ENCODE peak calls at places on chromosomes 6 and 20, in nine cellular contexts. T is kidney epithelial cell, D is type B pancreatic cell, O is adrenal gland, R is sigmoid colon, S is bronchial epithelial cell, P is GM12878, Y is MCF 10A, C is right atrium auricular region. W is an unnamed sample.
A peak's percentile ranks its signal among the peaks of the same experiment; 100 is the strongest.

GRCh38 chr6:111841822-111842221 is 31.4 kb downstream of the FYN start:
- DNase-seq in T (peak; percentile 28), D (no peak), O (no peak), P (peak; percentile 60), S (peak; percentile 38), Y (no peak), C (no peak), R (no peak), W (peak; percentile 45)

GRCh38 chr6:109465772-109466171 is 10.2 kb upstream of the MICAL1 start:
- DNase-seq in T (no peak), R (no peak), Y (no peak), C (no peak), P (no peak), D (no peak), S (no peak), O (no peak), W (no peak)

GRCh38 chr6:163554663-163555062 is 140.1 kb downstream of the QKI start:
- DNase-seq in T (no peak), O (peak; percentile 64), C (peak; percentile 71), Y (peak; percentile 66), D (no peak), S (peak; percentile 39), R (no peak), P (no peak), W (peak; percentile 67)

GRCh38 chr6:41901882-41902519 is 6.8 kb upstream of the USP49 start:
- DNase-seq in O (peak; percentile 36), T (no peak), D (no peak), S (no peak), P (no peak), C (no peak), Y (peak; percentile 45), R (no peak), W (peak; percentile 52)

GRCh38 chr6:107318100-107318736 is 141.1 kb downstream of the PDSS2 start:
- DNase-seq in Y (peak; percentile 69), D (no peak), T (no peak), P (peak; percentile 7), C (no peak), O (peak; percentile 70), R (no peak), S (peak; percentile 50), W (peak; percentile 55)

GRCh38 chr6:111943723-111944122 is 70.5 kb upstream of the FYN start:
- DNase-seq in S (no peak), R (no peak), T (no peak), O (no peak), C (no peak), Y (no peak), P (no peak), D (no peak), W (no peak)

GRCh38 chr6:6824381-6824780 is 235.9 kb downstream of the LY86 start:
- DNase-seq in C (no peak), O (no peak), S (no peak), Y (no peak), P (no peak), D (no peak), T (no peak), R (no peak), W (no peak)

GRCh38 chr6:130547723-130548122 is 181.9 kb downstream of the TMEM200A start:
- DNase-seq in T (no peak), P (no peak), R (no peak), D (no peak), C (no peak), S (no peak), O (no peak), Y (no peak), W (no peak)

GRCh38 chr6:159252955-159253508 is 83.8 kb downstream of the FNDC1 start:
- DNase-seq in P (peak; percentile 2), C (no peak), O (peak; percentile 24), T (no peak), S (peak; percentile 96), D (no peak), R (no peak), Y (peak; percentile 74), W (peak; percentile 12)

GRCh38 chr6:116444991-116445566 is 16.1 kb upstream of the CALHM6 start:
- DNase-seq in S (no peak), O (no peak), D (no peak), P (no peak), C (no peak), T (no peak), Y (no peak), R (no peak), W (no peak)

GRCh38 chr20:22833851-22834250 is 201.3 kb upstream of the SSTR4 start:
- DNase-seq in D (no peak), O (no peak), R (no peak), Y (no peak), P (no peak), T (no peak), C (no peak), S (no peak), W (no peak)

GRCh38 chr6:28658475-28659249 is 133.0 kb downstream of the GPX5 start:
- DNase-seq in S (no peak), P (no peak), D (no peak), Y (peak; percentile 21), R (no peak), O (no peak), C (no peak), T (no peak), W (peak; percentile 7)

GRCh38 chr6:166946125-166946524 is 10.2 kb downstream of the RNASET2 start:
- DNase-seq in T (no peak), D (no peak), C (no peak), R (no peak), P (no peak), Y (no peak), S (no peak), O (no peak), W (no peak)

GRCh38 chr20:3765171-3765887 is 2.2 kb downstream of the ADISSP start:
- DNase-seq in T (no peak), R (no peak), S (no peak), O (no peak), C (no peak), D (no peak), Y (no peak), P (no peak), W (no peak)

GRCh38 chr20:25025091-25025861 is 32.7 kb downstream of the ACSS1 start:
- DNase-seq in R (peak; percentile 52), C (no peak), S (no peak), Y (no peak), D (no peak), P (no peak), O (peak; percentile 7), T (no peak), W (no peak)

GRCh38 chr6:125759184-125759902 is 9.9 kb downstream of the HEY2 start:
- DNase-seq in O (no peak), P (no peak), Y (no peak), D (no peak), S (no peak), C (no peak), T (no peak), R (no peak), W (peak; percentile 72)

GRCh38 chr6:18204691-18205090 is 49.5 kb downstream of the KDM1B start:
- DNase-seq in S (no peak), O (no peak), C (no peak), T (no peak), R (no peak), P (no peak), Y (no peak), D (no peak), W (no peak)

GRCh38 chr20:38441916-38442315 is 6.8 kb upstream of the SNHG17 start:
- DNase-seq in D (no peak), C (no peak), R (no peak), Y (no peak), P (no peak), T (no peak), O (no peak), S (no peak), W (no peak)

DNA sequence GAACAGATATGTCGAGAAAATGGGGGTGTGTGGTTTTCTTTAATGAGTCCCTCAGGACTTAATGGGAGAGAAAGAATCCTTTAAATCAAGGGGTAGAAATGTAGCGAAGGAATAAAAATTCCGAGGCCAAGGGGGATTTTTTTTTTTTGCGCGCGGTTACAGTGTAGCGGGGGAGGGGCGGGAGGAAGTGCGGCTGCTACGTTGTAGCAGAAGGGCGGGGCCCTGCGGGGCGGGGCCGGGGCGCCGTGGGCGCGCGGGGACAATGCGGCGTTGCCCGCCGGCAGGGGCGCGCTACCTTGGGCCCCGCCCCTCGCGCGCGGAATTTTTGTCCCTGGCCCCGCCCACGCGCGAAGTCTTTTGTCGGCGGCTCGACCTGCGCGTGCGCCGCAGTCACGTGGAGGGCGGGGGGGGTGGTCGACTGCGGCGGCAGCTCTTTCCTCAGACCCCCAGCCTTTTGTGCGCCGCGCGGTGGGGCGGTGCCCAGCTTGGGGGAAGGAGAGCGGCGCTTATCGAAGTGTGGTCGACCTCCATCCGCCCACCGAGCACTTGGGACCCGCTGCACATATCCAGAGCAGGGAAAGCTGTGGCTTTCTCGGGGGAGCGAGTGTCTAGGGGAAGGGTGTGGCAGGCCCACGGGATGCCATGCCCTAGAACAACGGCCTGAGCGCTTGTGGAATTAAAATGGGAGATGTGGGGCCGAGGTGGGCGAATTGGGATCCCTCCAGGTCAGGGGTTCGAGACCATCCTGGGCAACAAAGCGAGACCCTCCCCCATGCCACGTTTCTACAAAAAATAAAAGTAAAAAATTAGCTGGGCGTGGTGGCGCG is 1.3 kb downstream of the TUBB start:
- DNase-seq in C (peak; percentile 87), Y (peak; percentile 85), O (peak; percentile 92), P (no peak), D (peak; percentile 97), S (peak; percentile 61), R (peak; percentile 96), T (no peak), W (peak; percentile 95)
- TF ChIP-seq CTCF in C (peak; percentile 30), Y (no peak), O (no peak), P (peak; percentile 33), D (peak; percentile 67), S (peak; percentile 32), R (peak; percentile 42), T (no peak), W (peak; percentile 34)

GRCh38 chr20:58628491-58629212 is 22.4 kb upstream of the STX16 start:
- DNase-seq in T (no peak), C (no peak), S (no peak), R (no peak), O (no peak), Y (no peak), P (no peak), D (no peak), W (no peak)
- TF ChIP-seq CTCF in T (no peak), C (no peak), S (no peak), R (no peak), O (no peak), Y (no peak), P (no peak), D (no peak), W (no peak)

DNA sequence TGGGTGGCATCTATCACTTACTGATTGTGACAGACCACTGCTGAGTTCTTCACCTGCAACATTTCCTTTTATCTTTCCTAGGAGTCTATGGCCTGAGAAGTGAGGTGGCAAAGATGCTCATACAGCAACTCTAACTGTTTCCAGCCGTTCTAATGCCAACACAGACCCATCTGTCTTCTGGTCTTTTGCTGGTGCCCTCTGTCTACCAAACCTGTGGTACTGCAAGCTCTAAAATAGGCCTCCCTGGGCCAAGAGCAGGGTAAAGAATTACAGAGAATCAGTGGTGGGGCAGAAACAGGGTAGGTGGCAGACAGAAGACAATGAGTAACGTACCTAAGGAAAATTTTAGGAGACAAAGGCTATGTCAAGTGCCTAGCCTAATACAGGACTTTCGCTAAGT is 611.0 kb upstream of the FLRT3 start:
- DNase-seq in D (no peak), T (no peak), R (no peak), S (peak; percentile 37), O (no peak), Y (peak; percentile 14), P (no peak), C (no peak), W (no peak)
- TF ChIP-seq CTCF in D (no peak), T (peak; percentile 45), R (no peak), S (peak; percentile 52), O (no peak), Y (peak; percentile 24), P (peak; percentile 36), C (no peak), W (no peak)

GRCh38 chr20:14189794-14190402 is 147.5 kb downstream of the FLRT3 start:
- DNase-seq in P (no peak), D (no peak), Y (peak; percentile 61), S (peak; percentile 68), T (peak; percentile 2), R (no peak), O (no peak), C (no peak), W (no peak)
- TF ChIP-seq CTCF in P (no peak), D (peak; percentile 59), Y (peak; percentile 69), S (peak; percentile 31), T (peak; percentile 47), R (peak; percentile 15), O (no peak), C (no peak), W (no peak)

W was measured in endothelial cell.